ENCODE peak calls at places on chromosomes 11 and 22, in seven cellular contexts. One of them, this sample, is unnamed.

GRCh38 chr11:68039526-68040086 is 781 bp downstream of the TCIRG1 start:
- DNase-seq in OCI-LY7: peak
- DNase-seq in activated T-cell treated with anti-CD3 and anti-CD28 coated beads, Interleukin-2, amount 50 U/mL, for 1 hour: no peak
- DNase-seq in NCI-H1930: no peak
- DNase-seq in EL: peak
- DNase-seq in stimulated activated naive CD4-positive, alpha-beta T cell: no peak
- DNase-seq in AG10803: no peak
- DNase-seq in this sample: peak

GRCh38 chr11:62487698-62488551 is 58.7 kb downstream of the AHNAK start:
- DNase-seq in activated T-cell treated with anti-CD3 and anti-CD28 coated beads, Interleukin-2, amount 50 U/mL, for 1 hour: no peak
- DNase-seq in NCI-H1930: no peak
- DNase-seq in AG10803: no peak
- DNase-seq in OCI-LY7: no peak
- DNase-seq in stimulated activated naive CD4-positive, alpha-beta T cell: peak
- DNase-seq in EL: no peak
- DNase-seq in this sample: no peak

GRCh38 chr22:32844251-32844650 is 42.7 kb downstream of the TIMP3 start:
- DNase-seq in EL: no peak
- DNase-seq in NCI-H1930: no peak
- DNase-seq in stimulated activated naive CD4-positive, alpha-beta T cell: no peak
- DNase-seq in activated T-cell treated with anti-CD3 and anti-CD28 coated beads, Interleukin-2, amount 50 U/mL, for 1 hour: no peak
- DNase-seq in AG10803: no peak
- DNase-seq in OCI-LY7: no peak
- DNase-seq in this sample: no peak

GRCh38 chr11:72940417-72940816 is 126.2 kb downstream of the ATG16L2 start:
- DNase-seq in AG10803: no peak
- DNase-seq in EL: no peak
- DNase-seq in activated T-cell treated with anti-CD3 and anti-CD28 coated beads, Interleukin-2, amount 50 U/mL, for 1 hour: no peak
- DNase-seq in stimulated activated naive CD4-positive, alpha-beta T cell: no peak
- DNase-seq in NCI-H1930: no peak
- DNase-seq in OCI-LY7: no peak
- DNase-seq in this sample: no peak

GRCh38 chr22:41446057-41446501 is 522 bp downstream of the TOB2 start:
- DNase-seq in AG10803: no peak
- DNase-seq in stimulated activated naive CD4-positive, alpha-beta T cell: peak
- DNase-seq in NCI-H1930: no peak
- DNase-seq in activated T-cell treated with anti-CD3 and anti-CD28 coated beads, Interleukin-2, amount 50 U/mL, for 1 hour: peak
- DNase-seq in EL: no peak
- DNase-seq in OCI-LY7: no peak
- DNase-seq in this sample: no peak

GRCh38 chr11:75311858-75312288 is 39.6 kb downstream of the ARRB1 start:
- DNase-seq in stimulated activated naive CD4-positive, alpha-beta T cell: no peak
- DNase-seq in activated T-cell treated with anti-CD3 and anti-CD28 coated beads, Interleukin-2, amount 50 U/mL, for 1 hour: no peak
- DNase-seq in NCI-H1930: no peak
- DNase-seq in OCI-LY7: no peak
- DNase-seq in AG10803: peak
- DNase-seq in EL: no peak
- DNase-seq in this sample: peak

GRCh38 chr11:36818410-36818809 is 220.4 kb upstream of the RAG2 start:
- DNase-seq in activated T-cell treated with anti-CD3 and anti-CD28 coated beads, Interleukin-2, amount 50 U/mL, for 1 hour: no peak
- DNase-seq in OCI-LY7: no peak
- DNase-seq in NCI-H1930: no peak
- DNase-seq in EL: peak
- DNase-seq in AG10803: no peak
- DNase-seq in stimulated activated naive CD4-positive, alpha-beta T cell: no peak
- DNase-seq in this sample: no peak

GRCh38 chr22:47564651-47565050 is 802.2 kb downstream of the TBC1D22A start:
- DNase-seq in activated T-cell treated with anti-CD3 and anti-CD28 coated beads, Interleukin-2, amount 50 U/mL, for 1 hour: no peak
- DNase-seq in stimulated activated naive CD4-positive, alpha-beta T cell: no peak
- DNase-seq in EL: no peak
- DNase-seq in OCI-LY7: no peak
- DNase-seq in AG10803: no peak
- DNase-seq in NCI-H1930: no peak
- DNase-seq in this sample: peak

GRCh38 chr22:19878461-19879247 is 24.0 kb upstream of the GNB1L start:
- DNase-seq in AG10803: peak
- DNase-seq in stimulated activated naive CD4-positive, alpha-beta T cell: no peak
- DNase-seq in EL: peak
- DNase-seq in activated T-cell treated with anti-CD3 and anti-CD28 coated beads, Interleukin-2, amount 50 U/mL, for 1 hour: peak
- DNase-seq in OCI-LY7: no peak
- DNase-seq in NCI-H1930: no peak
- DNase-seq in this sample: peak

GRCh38 chr11:554824-555499 is 5.6 kb downstream of the LMNTD2 start:
- DNase-seq in activated T-cell treated with anti-CD3 and anti-CD28 coated beads, Interleukin-2, amount 50 U/mL, for 1 hour: peak
- DNase-seq in AG10803: no peak
- DNase-seq in EL: peak
- DNase-seq in OCI-LY7: peak
- DNase-seq in NCI-H1930: peak
- DNase-seq in stimulated activated naive CD4-positive, alpha-beta T cell: peak
- DNase-seq in this sample: no peak

GRCh38 chr11:119023741-119024140 is 5.2 kb downstream of the TRAPPC4 start:
- DNase-seq in activated T-cell treated with anti-CD3 and anti-CD28 coated beads, Interleukin-2, amount 50 U/mL, for 1 hour: no peak
- DNase-seq in EL: peak
- DNase-seq in OCI-LY7: no peak
- DNase-seq in NCI-H1930: no peak
- DNase-seq in stimulated activated naive CD4-positive, alpha-beta T cell: no peak
- DNase-seq in AG10803: no peak
- DNase-seq in this sample: no peak

GRCh38 chr22:30523646-30524489 is 18.4 kb upstream of the SEC14L4 start:
- DNase-seq in EL: no peak
- DNase-seq in NCI-H1930: no peak
- DNase-seq in stimulated activated naive CD4-positive, alpha-beta T cell: no peak
- DNase-seq in activated T-cell treated with anti-CD3 and anti-CD28 coated beads, Interleukin-2, amount 50 U/mL, for 1 hour: no peak
- DNase-seq in OCI-LY7: no peak
- DNase-seq in AG10803: no peak
- DNase-seq in this sample: no peak

GRCh38 chr11:85787809-85788805 is 22.8 kb downstream of the SYTL2 start:
- DNase-seq in stimulated activated naive CD4-positive, alpha-beta T cell: no peak
- DNase-seq in AG10803: peak
- DNase-seq in NCI-H1930: no peak
- DNase-seq in activated T-cell treated with anti-CD3 and anti-CD28 coated beads, Interleukin-2, amount 50 U/mL, for 1 hour: no peak
- DNase-seq in OCI-LY7: no peak
- DNase-seq in EL: peak
- DNase-seq in this sample: no peak

GRCh38 chr22:39519681-39520053 is 695 bp upstream of the ATF4 start:
- DNase-seq in activated T-cell treated with anti-CD3 and anti-CD28 coated beads, Interleukin-2, amount 50 U/mL, for 1 hour: no peak
- DNase-seq in stimulated activated naive CD4-positive, alpha-beta T cell: no peak
- DNase-seq in NCI-H1930: no peak
- DNase-seq in AG10803: peak
- DNase-seq in EL: no peak
- DNase-seq in OCI-LY7: peak
- DNase-seq in this sample: peak

GRCh38 chr22:17601031-17601430 is 27.5 kb downstream of the ATP6V1E1 start:
- DNase-seq in stimulated activated naive CD4-positive, alpha-beta T cell: no peak
- DNase-seq in EL: no peak
- DNase-seq in AG10803: no peak
- DNase-seq in activated T-cell treated with anti-CD3 and anti-CD28 coated beads, Interleukin-2, amount 50 U/mL, for 1 hour: no peak
- DNase-seq in OCI-LY7: no peak
- DNase-seq in NCI-H1930: no peak
- DNase-seq in this sample: no peak

GRCh38 chr11:6319879-6320410 is 356 bp downstream of the CAVIN3 start:
- DNase-seq in EL: peak
- DNase-seq in stimulated activated naive CD4-positive, alpha-beta T cell: no peak
- DNase-seq in activated T-cell treated with anti-CD3 and anti-CD28 coated beads, Interleukin-2, amount 50 U/mL, for 1 hour: no peak
- DNase-seq in OCI-LY7: no peak
- DNase-seq in AG10803: peak
- DNase-seq in NCI-H1930: no peak
- DNase-seq in this sample: peak

GRCh38 chr11:91303754-91304153 is 920.9 kb upstream of the FAT3 start:
- DNase-seq in NCI-H1930: no peak
- DNase-seq in stimulated activated naive CD4-positive, alpha-beta T cell: no peak
- DNase-seq in activated T-cell treated with anti-CD3 and anti-CD28 coated beads, Interleukin-2, amount 50 U/mL, for 1 hour: no peak
- DNase-seq in EL: no peak
- DNase-seq in OCI-LY7: no peak
- DNase-seq in AG10803: no peak
- DNase-seq in this sample: no peak

GRCh38 chr11:69894126-69895047 is 75.2 kb upstream of the FGF3 start:
- DNase-seq in AG10803: no peak
- DNase-seq in activated T-cell treated with anti-CD3 and anti-CD28 coated beads, Interleukin-2, amount 50 U/mL, for 1 hour: no peak
- DNase-seq in OCI-LY7: no peak
- DNase-seq in stimulated activated naive CD4-positive, alpha-beta T cell: no peak
- DNase-seq in EL: peak
- DNase-seq in NCI-H1930: no peak
- DNase-seq in this sample: no peak

GRCh38 chr11:74139151-74139918 is 31.5 kb downstream of the C2CD3 start:
- DNase-seq in activated T-cell treated with anti-CD3 and anti-CD28 coated beads, Interleukin-2, amount 50 U/mL, for 1 hour: no peak
- DNase-seq in AG10803: peak
- DNase-seq in EL: peak
- DNase-seq in OCI-LY7: no peak
- DNase-seq in NCI-H1930: no peak
- DNase-seq in stimulated activated naive CD4-positive, alpha-beta T cell: no peak
- DNase-seq in this sample: no peak

GRCh38 chr11:71428861-71429435 is 19.2 kb downstream of the DHCR7 start:
- DNase-seq in AG10803: no peak
- DNase-seq in EL: no peak
- DNase-seq in NCI-H1930: no peak
- DNase-seq in stimulated activated naive CD4-positive, alpha-beta T cell: no peak
- DNase-seq in activated T-cell treated with anti-CD3 and anti-CD28 coated beads, Interleukin-2, amount 50 U/mL, for 1 hour: no peak
- DNase-seq in OCI-LY7: no peak
- DNase-seq in this sample: peak

GRCh38 chr22:50044485-50045143 is 13.5 kb downstream of the TTLL8 start:
- DNase-seq in OCI-LY7: no peak
- DNase-seq in AG10803: no peak
- DNase-seq in activated T-cell treated with anti-CD3 and anti-CD28 coated beads, Interleukin-2, amount 50 U/mL, for 1 hour: no peak
- DNase-seq in EL: no peak
- DNase-seq in stimulated activated naive CD4-positive, alpha-beta T cell: no peak
- DNase-seq in NCI-H1930: no peak
- DNase-seq in this sample: no peak

GRCh38 chr11:131977231-131977630 is 606.8 kb downstream of the NTM start:
- DNase-seq in stimulated activated naive CD4-positive, alpha-beta T cell: no peak
- DNase-seq in activated T-cell treated with anti-CD3 and anti-CD28 coated beads, Interleukin-2, amount 50 U/mL, for 1 hour: no peak
- DNase-seq in EL: peak
- DNase-seq in AG10803: peak
- DNase-seq in OCI-LY7: no peak
- DNase-seq in NCI-H1930: no peak
- DNase-seq in this sample: no peak

GRCh38 chr11:65274734-65275682 is 13.2 kb downstream of the POLA2 start:
- DNase-seq in OCI-LY7: peak
- DNase-seq in AG10803: peak
- DNase-seq in stimulated activated naive CD4-positive, alpha-beta T cell: peak
- DNase-seq in activated T-cell treated with anti-CD3 and anti-CD28 coated beads, Interleukin-2, amount 50 U/mL, for 1 hour: no peak
- DNase-seq in NCI-H1930: no peak
- DNase-seq in EL: peak
- DNase-seq in this sample: peak